ENCODE peak calls at places on chromosomes 16 and 17, in four cellular contexts. K, Z, Y and S are unnamed samples.

GRCh38 chr16:57485916-57486857 is at the start of gene DOK4:
- DNase-seq in K (peak; percentile 94), Y (peak; percentile 67), Z (peak; percentile 70), S (peak; percentile 74)

GRCh38 chr16:67723940-67724339 is 4.8 kb upstream of the GFOD2 start:
- DNase-seq in Z (no peak), Y (no peak), K (no peak), S (no peak)

GRCh38 chr16:3501783-3502400 is 1.1 kb downstream of the CLUAP1 start:
- DNase-seq in Z (no peak), Y (no peak), K (no peak), S (no peak)

GRCh38 chr17:56486732-56487131 is 106.8 kb upstream of the NOG start:
- DNase-seq in Z (no peak), Y (no peak), K (no peak), S (no peak)

GRCh38 chr16:56708418-56708817 is 21.5 kb upstream of the NUP93 start:
- DNase-seq in K (no peak), Y (peak; percentile 22), Z (no peak), S (peak; percentile 86)

GRCh38 chr16:68668266-68668665 is 23.2 kb downstream of the CDH3 start:
- DNase-seq in K (no peak), Y (no peak), Z (no peak), S (peak; percentile 61)

GRCh38 chr16:84194470-84195200 is 3.7 kb downstream of the ADAD2 start:
- DNase-seq in Z (no peak), Y (peak; percentile 33), K (peak; percentile 3), S (peak; percentile 83)

GRCh38 chr16:56423584-56424403 is 1.6 kb downstream of the AMFR start:
- DNase-seq in K (no peak), Y (peak; percentile 22), Z (peak; percentile 23), S (no peak)

GRCh38 chr16:87160752-87161337 is 156.3 kb downstream of the C16orf95 start:
- DNase-seq in Z (no peak), Y (no peak), K (no peak), S (no peak)

GRCh38 chr16:67443299-67443698 is 12.4 kb downstream of the HSD11B2 start:
- DNase-seq in Z (no peak), Y (no peak), K (no peak), S (no peak)

GRCh38 chr16:81432899-81433560 is 11.6 kb upstream of the CMIP start:
- DNase-seq in Z (no peak), Y (no peak), K (no peak), S (no peak)

GRCh38 chr16:12805091-12805490 is 1.4 kb upstream of the CPPED1 start:
- DNase-seq in K (no peak), Z (no peak), Y (no peak), S (no peak)

GRCh38 chr17:339193-340061 is 13.2 kb downstream of the RPH3AL start:
- DNase-seq in Z (no peak), Y (no peak), K (no peak), S (no peak)

GRCh38 chr17:1294157-1294717 is 14.8 kb downstream of the TRARG1 start:
- DNase-seq in Y (peak; percentile 95), K (no peak), Z (no peak), S (peak; percentile 64)

GRCh38 chr16:55376567-55377167 is 52.7 kb downstream of the IRX6 start:
- DNase-seq in K (no peak), Z (no peak), Y (no peak), S (no peak)

GRCh38 chr16:4814542-4815173 is 12.2 kb upstream of the ROGDI start:
- DNase-seq in Y (no peak), Z (no peak), K (no peak), S (no peak)

DNA sequence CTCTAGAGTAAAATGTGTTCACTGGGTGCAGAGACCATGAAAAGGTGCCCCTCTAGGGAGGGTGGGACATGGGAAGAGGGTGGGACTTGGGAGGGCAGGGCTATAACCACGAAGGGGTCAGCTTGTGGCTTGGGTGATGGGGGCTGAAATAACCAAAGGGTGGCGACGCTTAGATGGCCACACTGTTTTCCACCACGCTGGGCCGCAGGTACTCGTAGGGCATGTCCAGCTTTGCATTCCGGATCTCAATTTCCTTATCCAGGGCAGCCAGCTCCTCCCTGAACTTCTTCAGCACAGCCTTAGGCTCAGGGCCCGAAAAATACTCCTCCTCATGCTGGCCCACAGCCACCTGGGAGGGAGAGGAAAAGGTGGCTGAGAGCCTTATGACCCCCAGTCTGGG is 10.0 kb downstream of the ALOX15 start:
- DNase-seq in Y (no peak), K (no peak), Z (no peak), S (no peak)
- H3K27ac ChIP-seq in Y (no peak overlapping the region), K (no peak overlapping the region), Z (no peak overlapping the region), S (no peak overlapping the region)

GRCh38 chr16:78697426-78697825 is 598.0 kb downstream of the WWOX start:
- DNase-seq in Z (no peak), K (no peak), Y (no peak), S (no peak)

GRCh38 chr16:78693496-78693895 is 594.0 kb downstream of the WWOX start:
- DNase-seq in K (no peak), Y (no peak), Z (no peak), S (no peak)

GRCh38 chr16:78695371-78695770 is 595.9 kb downstream of the WWOX start:
- DNase-seq in Z (no peak), Y (no peak), K (no peak), S (no peak)

GRCh38 chr16:78696797-78697196 is 597.3 kb downstream of the WWOX start:
- DNase-seq in Y (no peak), Z (no peak), K (no peak), S (no peak)
- H3K27me3 ChIP-seq in Y (no peaks in the 10 kb centered on the region), Z (no peaks in the 10 kb centered on the region), K (no peaks in the 10 kb centered on the region), S (no peaks in the 10 kb centered on the region)

DNA sequence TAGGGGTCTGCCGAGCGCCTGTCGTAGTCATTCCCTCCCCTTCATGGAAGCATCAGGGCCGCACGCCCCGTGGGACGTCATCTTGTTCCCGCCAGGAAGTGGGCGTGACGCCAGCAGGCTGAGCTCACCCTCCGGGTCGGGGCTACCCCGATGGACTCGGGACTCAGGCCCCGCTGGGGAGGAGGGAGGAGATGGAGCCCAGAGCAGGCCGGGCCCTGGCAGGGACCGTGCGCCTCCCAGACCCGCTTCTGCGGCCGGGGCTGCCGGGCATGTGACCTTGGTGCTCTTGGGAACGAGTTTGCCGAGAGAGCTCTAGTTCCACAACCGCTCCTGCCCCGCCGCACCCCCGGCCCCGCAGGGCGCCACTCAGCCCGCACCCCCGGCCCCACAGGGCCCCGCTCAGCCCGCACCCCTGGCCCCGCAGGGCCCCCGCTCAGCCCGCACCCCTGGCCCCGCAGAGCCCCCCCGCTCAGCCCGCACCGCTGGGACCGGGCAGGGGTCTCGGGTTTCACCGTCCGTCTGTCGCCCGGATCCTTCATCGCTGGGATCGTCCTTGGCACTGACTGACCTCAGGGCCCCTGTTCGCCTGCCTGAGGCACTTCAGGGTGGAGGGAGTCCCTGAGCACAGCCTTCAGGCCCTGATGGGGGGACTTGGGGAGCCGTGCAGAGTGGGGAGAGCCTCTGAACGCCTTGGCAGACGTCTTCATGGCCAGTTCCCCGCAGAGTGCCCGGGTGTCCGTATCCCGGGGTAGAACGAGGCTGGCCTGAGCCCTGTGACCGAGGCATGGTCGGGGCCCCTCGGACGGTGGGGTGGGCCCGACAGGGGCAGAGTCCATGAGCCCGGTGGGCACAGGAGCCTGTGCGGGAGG is 5.8 kb downstream of the CACNA1H start:
- DNase-seq in Y (no peak), Z (no peak), K (no peak), S (no peak)
- H3K27ac ChIP-seq in Y (no peak overlapping the region), Z (no peak overlapping the region), K (no peak overlapping the region), S (no peak overlapping the region)

GRCh38 chr17:77781536-77781935 is 177.0 kb upstream of the TNRC6C start:
- DNase-seq in K (no peak), Z (no peak), Y (no peak), S (no peak)
- H3K27me3 ChIP-seq in K (peaks cover 20% of the 10 kb centered on the region), Z (peaks cover 77% of the 10 kb centered on the region), Y (no peaks in the 10 kb centered on the region), S (no peaks in the 10 kb centered on the region)

GRCh38 chr17:47423406-47424295 is 99.9 kb downstream of the EFCAB13 start:
- DNase-seq in K (peak; percentile 56), Z (peak; percentile 3), Y (no peak), S (peak; percentile 10)
- H3K27ac ChIP-seq in K (peak overlapping the region; percentile 69), Z (no peak overlapping the region), Y (no peak overlapping the region), S (no peak overlapping the region)

GRCh38 chr16:8551388-8552332 is 38.7 kb downstream of the TMEM114 start:
- DNase-seq in Y (no peak), Z (no peak), K (no peak), S (no peak)
- H3K27me3 ChIP-seq in Y (peaks cover 3% of the 10 kb centered on the region), Z (peaks cover 27% of the 10 kb centered on the region), K (no peaks in the 10 kb centered on the region), S (no peaks in the 10 kb centered on the region)

DNA sequence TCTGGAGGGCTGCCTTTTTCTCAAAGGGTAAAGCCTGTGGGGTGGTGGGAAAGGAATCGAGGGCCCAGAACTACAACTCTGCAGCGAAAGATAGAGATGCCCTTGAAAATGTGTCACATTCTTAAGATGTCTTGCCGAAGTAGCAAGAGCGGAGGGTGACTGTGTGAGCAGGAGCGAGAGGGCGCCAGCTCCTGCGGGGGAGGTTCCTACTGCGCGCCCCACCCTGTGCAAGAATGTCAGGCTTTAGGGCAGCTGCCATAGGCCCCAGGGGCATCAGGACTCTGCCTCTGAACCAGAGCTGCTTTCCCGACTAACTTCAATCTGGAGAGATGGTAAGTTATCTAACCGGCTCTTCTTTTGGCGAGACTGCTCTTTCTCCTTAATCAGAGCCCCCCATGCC is 11.8 kb upstream of the ITGAE start:
- DNase-seq in Z (no peak), K (no peak), Y (no peak), S (no peak)
- H3K27ac ChIP-seq in Z (no peak overlapping the region), K (no peak overlapping the region), Y (no peak overlapping the region), S (no peak overlapping the region)